ENCODE peak calls at places on chromosomes 13 and 19, in ten cellular contexts. F is AG04449; K is stomach; Y is effector memory CD4-positive, alpha-beta T cell; R is aorta; N is bronchial epithelial cell; E is SK-N-SH; M is fibroblast of lung; A is AG04450; B is GM23248. O is an unnamed sample.

GRCh38 chr13:91719033-91719432 is 320.6 kb downstream of the GPC5 start:
- DNase-seq in F (no peak), K (no peak), Y (no peak), R (no peak), N (peak; percentile 20), E (no peak), M (peak; percentile 37), A (no peak), B (peak; percentile 4), O (peak; percentile 5)

GRCh38 chr19:13149628-13150186 is 468 bp downstream of the STX10 start:
- DNase-seq in F (no peak), K (peak; percentile 61), Y (no peak), R (peak; percentile 88), N (no peak), E (peak; percentile 66), M (peak; percentile 58), A (no peak), B (peak; percentile 85), O (peak; percentile 52)

GRCh38 chr13:24033527-24034302 is 126.8 kb upstream of the SPATA13 start:
- DNase-seq in F (peak; percentile 72), K (no peak), Y (no peak), R (no peak), N (no peak), E (no peak), M (peak; percentile 95), A (peak; percentile 88), B (peak; percentile 78), O (peak; percentile 96)

GRCh38 chr19:2039082-2039958 is 11.7 kb downstream of the MKNK2 start:
- DNase-seq in F (no peak), K (no peak), Y (no peak), R (peak; percentile 76), N (no peak), E (no peak), M (no peak), A (no peak), B (no peak), O (no peak)

GRCh38 chr13:23847545-23847944 is 41.7 kb downstream of the MIPEP start:
- DNase-seq in F (no peak), K (no peak), Y (no peak), R (no peak), N (no peak), E (no peak), M (no peak), A (no peak), B (no peak), O (no peak)

GRCh38 chr19:39401549-39402416 is 4.9 kb upstream of the ZFP36 start:
- DNase-seq in F (no peak), K (peak; percentile 79), Y (peak; percentile 86), R (peak; percentile 82), N (peak; percentile 97), E (no peak), M (peak; percentile 85), A (no peak), B (peak; percentile 81), O (peak; percentile 70)

GRCh38 chr13:54241719-54242118 is 1213.1 kb downstream of the OLFM4 start:
- DNase-seq in F (no peak), K (no peak), Y (no peak), R (no peak), N (peak; percentile 8), E (no peak), M (no peak), A (no peak), B (no peak), O (no peak)

GRCh38 chr19:14479985-14480694 is 5.0 kb upstream of the PTGER1 start:
- DNase-seq in F (no peak), K (peak; percentile 55), Y (peak; percentile 51), R (peak; percentile 82), N (no peak), E (peak; percentile 95), M (peak; percentile 22), A (no peak), B (no peak), O (no peak)

GRCh38 chr13:91375119-91375729 is 23.2 kb upstream of the GPC5 start:
- DNase-seq in F (no peak), K (no peak), Y (no peak), R (no peak), N (no peak), E (peak; percentile 30), M (no peak), A (no peak), B (peak; percentile 39), O (peak; percentile 36)

GRCh38 chr13:98521876-98522275 is 55.0 kb downstream of the STK24 start:
- DNase-seq in F (no peak), K (no peak), Y (no peak), R (no peak), N (no peak), E (no peak), M (no peak), A (no peak), B (no peak), O (no peak)

GRCh38 chr19:47157455-47158321 is 27.1 kb downstream of the SAE1 start:
- DNase-seq in F (no peak), K (peak; percentile 33), Y (peak; percentile 23), R (no peak), N (peak; percentile 42), E (no peak), M (peak; percentile 93), A (peak; percentile 50), B (peak; percentile 68), O (peak; percentile 86)

GRCh38 chr19:44640518-44640917 is 3.2 kb upstream of the PVR start:
- DNase-seq in F (no peak), K (no peak), Y (no peak), R (no peak), N (peak; percentile 62), E (no peak), M (peak; percentile 59), A (no peak), B (peak; percentile 71), O (peak; percentile 70)

GRCh38 chr19:44607917-44608316 is 5.4 kb upstream of the IGSF23 start:
- DNase-seq in F (no peak), K (no peak), Y (no peak), R (no peak), N (no peak), E (no peak), M (no peak), A (no peak), B (no peak), O (no peak)

GRCh38 chr13:79455331-79455730 is 25.6 kb upstream of the NDFIP2 start:
- DNase-seq in F (no peak), K (no peak), Y (no peak), R (no peak), N (no peak), E (no peak), M (peak; percentile 88), A (no peak), B (peak; percentile 62), O (no peak)

GRCh38 chr13:104289400-104289799 is 1223.2 kb upstream of the SLC10A2 start:
- DNase-seq in F (no peak), K (no peak), Y (no peak), R (no peak), N (peak; percentile 56), E (no peak), M (peak; percentile 23), A (no peak), B (no peak), O (no peak)

GRCh38 chr19:42422092-42422575 is 5.1 kb downstream of the LIPE start:
- DNase-seq in F (no peak), K (no peak), Y (no peak), R (no peak), N (peak; percentile 56), E (no peak), M (no peak), A (no peak), B (no peak), O (no peak)

GRCh38 chr13:74074723-74075122 is 59.5 kb downstream of the KLF12 start:
- DNase-seq in F (peak; percentile 16), K (no peak), Y (no peak), R (no peak), N (peak; percentile 64), E (no peak), M (peak; percentile 66), A (no peak), B (peak; percentile 52), O (peak; percentile 66)

DNA sequence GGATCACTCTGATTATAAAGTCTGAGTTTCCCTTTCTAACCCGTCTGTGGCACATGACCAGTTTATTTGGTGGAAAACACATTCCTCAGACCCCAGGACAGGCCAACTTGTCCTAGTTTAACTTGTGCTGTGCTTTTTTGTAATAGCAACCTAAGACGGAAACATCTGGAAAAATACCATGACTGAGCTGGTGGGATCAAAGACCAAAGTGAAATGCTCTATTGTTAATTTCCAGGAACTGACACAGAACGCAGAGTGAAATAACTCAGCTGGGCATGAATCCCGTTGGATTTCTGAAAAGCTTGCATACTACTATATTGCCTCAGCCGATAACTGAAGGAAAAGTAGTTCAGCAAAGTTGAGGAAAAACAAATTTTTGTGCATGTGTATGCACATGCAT is 188.0 kb downstream of the LHFPL6 start:
- DNase-seq in F (no peak), K (no peak), Y (no peak), R (no peak), N (no peak), E (no peak), M (peak; percentile 41), A (no peak), B (peak; percentile 6), O (peak; percentile 97)
- H3K4me3 ChIP-seq in F (no peak overlapping the region), K (no peak overlapping the region), Y (no peak overlapping the region), R (no peak overlapping the region), N (no peak overlapping the region), E (no peak overlapping the region), M (no peak overlapping the region), A (no peak overlapping the region), B (no peak overlapping the region), O (no peak overlapping the region)

GRCh38 chr19:8342316-8342683 is 762 bp downstream of the KANK3 start:
- DNase-seq in F (no peak), K (no peak), Y (no peak), R (no peak), N (no peak), E (no peak), M (no peak), A (no peak), B (no peak), O (no peak)
- H3K4me3 ChIP-seq in F (no peak overlapping the region), K (peak overlapping the region; percentile 50), Y (no peak overlapping the region), R (no peak overlapping the region), N (no peak overlapping the region), E (no peak overlapping the region), M (no peak overlapping the region), A (no peak overlapping the region), B (no peak overlapping the region), O (peak overlapping the region; percentile 61)

GRCh38 chr19:57511484-57511883 is 11.7 kb downstream of the ZNF773 start:
- DNase-seq in F (no peak), K (no peak), Y (no peak), R (no peak), N (no peak), E (no peak), M (no peak), A (no peak), B (no peak), O (no peak)

GRCh38 chr19:57515218-57515617 is 11.9 kb upstream of the ZNF549 start:
- DNase-seq in F (no peak), K (no peak), Y (no peak), R (no peak), N (no peak), E (no peak), M (no peak), A (no peak), B (no peak), O (no peak)

GRCh38 chr19:57512845-57513244 is 13.1 kb downstream of the ZNF773 start:
- DNase-seq in F (no peak), K (no peak), Y (no peak), R (no peak), N (no peak), E (no peak), M (peak; percentile 49), A (no peak), B (peak; percentile 23), O (peak; percentile 40)
- H3K4me3 ChIP-seq in F (no peak overlapping the region), K (no peak overlapping the region), Y (no peak overlapping the region), R (no peak overlapping the region), N (no peak overlapping the region), E (no peak overlapping the region), M (no peak overlapping the region), A (no peak overlapping the region), B (no peak overlapping the region), O (no peak overlapping the region)

GRCh38 chr19:638901-639250 is 803 bp upstream of the FGF22 start:
- DNase-seq in F (no peak), K (no peak), Y (no peak), R (no peak), N (no peak), E (no peak), M (no peak), A (no peak), B (no peak), O (no peak)
- H3K4me3 ChIP-seq in F (peak overlapping the region; percentile 57), K (peak overlapping the region; percentile 46), Y (peak overlapping the region; percentile 52), R (no peak overlapping the region), N (no peak overlapping the region), E (peak overlapping the region; percentile 53), M (no peak overlapping the region), A (peak overlapping the region; percentile 50), B (peak overlapping the region; percentile 68), O (no peak overlapping the region)

O was measured in fibroblast of pulmonary artery.